ENCODE peak calls at places on chromosomes 7 and 10, in six cellular contexts. One of them, this sample, is unnamed.

GRCh38 chr7:30422922-30423321 is 55.7 kb downstream of the NOD1 start:
- DNase-seq in progenitor cell of endocrine pancreas: no peak
- DNase-seq in ovary: no peak
- DNase-seq in IMR-90: peak
- DNase-seq in left lung: no peak
- DNase-seq in WTC11: no peak
- DNase-seq in this sample: no peak

GRCh38 chr10:12353399-12354027 is 4.2 kb downstream of the CAMK1D start:
- DNase-seq in left lung: no peak
- DNase-seq in WTC11: no peak
- DNase-seq in ovary: no peak
- DNase-seq in progenitor cell of endocrine pancreas: no peak
- DNase-seq in IMR-90: no peak
- DNase-seq in this sample: no peak

GRCh38 chr7:148721390-148721789 is 22.7 kb downstream of the CUL1 start:
- DNase-seq in left lung: no peak
- DNase-seq in WTC11: no peak
- DNase-seq in progenitor cell of endocrine pancreas: no peak
- DNase-seq in ovary: no peak
- DNase-seq in IMR-90: no peak
- DNase-seq in this sample: no peak

GRCh38 chr10:33263453-33263852 is 71.0 kb downstream of the NRP1 start:
- DNase-seq in left lung: no peak
- DNase-seq in ovary: no peak
- DNase-seq in IMR-90: peak
- DNase-seq in WTC11: no peak
- DNase-seq in progenitor cell of endocrine pancreas: no peak
- DNase-seq in this sample: no peak

GRCh38 chr7:98294798-98295382 is 13.4 kb downstream of the BRI3 start:
- DNase-seq in ovary: no peak
- DNase-seq in progenitor cell of endocrine pancreas: peak
- DNase-seq in WTC11: peak
- DNase-seq in IMR-90: peak
- DNase-seq in left lung: peak
- DNase-seq in this sample: peak

GRCh38 chr10:74035324-74035723 is 37.4 kb downstream of the VCL start:
- DNase-seq in ovary: no peak
- DNase-seq in IMR-90: peak
- DNase-seq in left lung: no peak
- DNase-seq in WTC11: no peak
- DNase-seq in progenitor cell of endocrine pancreas: no peak
- DNase-seq in this sample: no peak

GRCh38 chr10:30088178-30088577 is 28.8 kb upstream of the JCAD start:
- DNase-seq in ovary: no peak
- DNase-seq in WTC11: peak
- DNase-seq in progenitor cell of endocrine pancreas: no peak
- DNase-seq in left lung: no peak
- DNase-seq in IMR-90: no peak
- DNase-seq in this sample: no peak

GRCh38 chr7:101884671-101885596 is 67.5 kb downstream of the CUX1 start:
- DNase-seq in WTC11: no peak
- DNase-seq in ovary: no peak
- DNase-seq in IMR-90: no peak
- DNase-seq in left lung: no peak
- DNase-seq in progenitor cell of endocrine pancreas: no peak
- DNase-seq in this sample: no peak

GRCh38 chr10:79184141-79184625 is 115.4 kb downstream of the ZMIZ1 start:
- DNase-seq in progenitor cell of endocrine pancreas: no peak
- DNase-seq in WTC11: no peak
- DNase-seq in left lung: peak
- DNase-seq in ovary: peak
- DNase-seq in IMR-90: peak
- DNase-seq in this sample: no peak

GRCh38 chr10:52443419-52444388 is 129.6 kb downstream of the DKK1 start:
- DNase-seq in WTC11: no peak
- DNase-seq in IMR-90: peak
- DNase-seq in left lung: no peak
- DNase-seq in progenitor cell of endocrine pancreas: no peak
- DNase-seq in ovary: no peak
- DNase-seq in this sample: no peak

GRCh38 chr10:100828744-100829102 is 83.3 kb downstream of the PAX2 start:
- DNase-seq in ovary: no peak
- DNase-seq in IMR-90: no peak
- DNase-seq in left lung: peak
- DNase-seq in progenitor cell of endocrine pancreas: no peak
- DNase-seq in WTC11: no peak
- DNase-seq in this sample: no peak

GRCh38 chr7:75734586-75735047 is 4.1 kb downstream of the HIP1 start:
- DNase-seq in IMR-90: peak
- DNase-seq in ovary: no peak
- DNase-seq in WTC11: no peak
- DNase-seq in progenitor cell of endocrine pancreas: no peak
- DNase-seq in left lung: no peak
- DNase-seq in this sample: peak

GRCh38 chr7:4745971-4746919 is 29.2 kb upstream of the AP5Z1 start:
- DNase-seq in IMR-90: peak
- DNase-seq in ovary: no peak
- DNase-seq in left lung: no peak
- DNase-seq in progenitor cell of endocrine pancreas: no peak
- DNase-seq in WTC11: no peak
- DNase-seq in this sample: no peak

GRCh38 chr10:30775779-30776591 is 146.4 kb upstream of the LYZL2 start:
- DNase-seq in WTC11: no peak
- DNase-seq in IMR-90: peak
- DNase-seq in progenitor cell of endocrine pancreas: no peak
- DNase-seq in left lung: no peak
- DNase-seq in ovary: no peak
- DNase-seq in this sample: no peak

GRCh38 chr7:4875391-4875790 is 8.1 kb downstream of the RADIL start:
- DNase-seq in WTC11: no peak
- DNase-seq in ovary: no peak
- DNase-seq in IMR-90: no peak
- DNase-seq in left lung: no peak
- DNase-seq in progenitor cell of endocrine pancreas: no peak
- DNase-seq in this sample: no peak

GRCh38 chr7:136530831-136531230 is 337.6 kb upstream of the CHRM2 start:
- DNase-seq in left lung: no peak
- DNase-seq in IMR-90: no peak
- DNase-seq in ovary: no peak
- DNase-seq in progenitor cell of endocrine pancreas: no peak
- DNase-seq in WTC11: no peak
- DNase-seq in this sample: no peak

GRCh38 chr7:27976531-27976930 is 204.1 kb downstream of the JAZF1 start:
- DNase-seq in left lung: no peak
- DNase-seq in ovary: no peak
- DNase-seq in progenitor cell of endocrine pancreas: no peak
- DNase-seq in IMR-90: no peak
- DNase-seq in WTC11: no peak
- DNase-seq in this sample: no peak

GRCh38 chr7:27973625-27974024 is 207.0 kb downstream of the JAZF1 start:
- DNase-seq in ovary: no peak
- DNase-seq in IMR-90: no peak
- DNase-seq in progenitor cell of endocrine pancreas: no peak
- DNase-seq in left lung: no peak
- DNase-seq in WTC11: no peak
- DNase-seq in this sample: no peak

GRCh38 chr7:27971171-27971570 is 209.4 kb downstream of the JAZF1 start:
- DNase-seq in left lung: no peak
- DNase-seq in ovary: no peak
- DNase-seq in IMR-90: no peak
- DNase-seq in WTC11: no peak
- DNase-seq in progenitor cell of endocrine pancreas: no peak
- DNase-seq in this sample: no peak

GRCh38 chr7:27970350-27970749 is 210.2 kb downstream of the JAZF1 start:
- DNase-seq in WTC11: no peak
- DNase-seq in progenitor cell of endocrine pancreas: no peak
- DNase-seq in IMR-90: no peak
- DNase-seq in left lung: no peak
- DNase-seq in ovary: no peak
- DNase-seq in this sample: no peak

GRCh38 chr7:27972272-27972671 is 208.3 kb downstream of the JAZF1 start:
- DNase-seq in ovary: no peak
- DNase-seq in WTC11: no peak
- DNase-seq in IMR-90: no peak
- DNase-seq in left lung: no peak
- DNase-seq in progenitor cell of endocrine pancreas: no peak
- DNase-seq in this sample: no peak
- TF ChIP-seq CTCF in ovary: no peak
- TF ChIP-seq CTCF in WTC11: no peak
- TF ChIP-seq CTCF in IMR-90: no peak
- TF ChIP-seq CTCF in left lung: no peak
- TF ChIP-seq CTCF in progenitor cell of endocrine pancreas: no peak
- TF ChIP-seq CTCF in this sample: no peak

GRCh38 chr7:2730846-2731770 is 43.1 kb downstream of the AMZ1 start:
- DNase-seq in progenitor cell of endocrine pancreas: no peak
- DNase-seq in WTC11: peak
- DNase-seq in IMR-90: no peak
- DNase-seq in ovary: peak
- DNase-seq in left lung: peak
- DNase-seq in this sample: no peak

GRCh38 chr7:2734761-2735571 is 47.0 kb downstream of the AMZ1 start:
- DNase-seq in ovary: peak
- DNase-seq in progenitor cell of endocrine pancreas: no peak
- DNase-seq in WTC11: peak
- DNase-seq in IMR-90: no peak
- DNase-seq in left lung: peak
- DNase-seq in this sample: no peak

GRCh38 chr7:2734084-2734601 is 46.1 kb downstream of the AMZ1 start:
- DNase-seq in left lung: peak
- DNase-seq in progenitor cell of endocrine pancreas: no peak
- DNase-seq in WTC11: peak
- DNase-seq in IMR-90: no peak
- DNase-seq in ovary: peak
- DNase-seq in this sample: no peak

GRCh38 chr7:2732388-2732787 is 44.4 kb downstream of the AMZ1 start:
- DNase-seq in WTC11: no peak
- DNase-seq in IMR-90: no peak
- DNase-seq in ovary: peak
- DNase-seq in progenitor cell of endocrine pancreas: no peak
- DNase-seq in left lung: no peak
- DNase-seq in this sample: no peak

GRCh38 chr7:2732959-2733584 is 45.1 kb downstream of the AMZ1 start:
- DNase-seq in left lung: peak
- DNase-seq in progenitor cell of endocrine pancreas: no peak
- DNase-seq in ovary: peak
- DNase-seq in WTC11: peak
- DNase-seq in IMR-90: peak
- DNase-seq in this sample: no peak
- TF ChIP-seq CTCF in left lung: no peak
- TF ChIP-seq CTCF in progenitor cell of endocrine pancreas: no peak
- TF ChIP-seq CTCF in ovary: no peak
- TF ChIP-seq CTCF in WTC11: no peak
- TF ChIP-seq CTCF in IMR-90: no peak
- TF ChIP-seq CTCF in this sample: no peak

GRCh38 chr7:151088856-151089699 is 2.8 kb downstream of the AGAP3 start:
- DNase-seq in ovary: peak
- DNase-seq in IMR-90: peak
- DNase-seq in progenitor cell of endocrine pancreas: no peak
- DNase-seq in left lung: peak
- DNase-seq in WTC11: peak
- DNase-seq in this sample: peak

GRCh38 chr7:151085691-151086620 is at the start of gene AGAP3:
- DNase-seq in left lung: peak
- DNase-seq in WTC11: peak
- DNase-seq in progenitor cell of endocrine pancreas: peak
- DNase-seq in IMR-90: peak
- DNase-seq in ovary: peak
- DNase-seq in this sample: peak

GRCh38 chr7:151088019-151088855 is 2.0 kb downstream of the AGAP3 start:
- DNase-seq in left lung: peak
- DNase-seq in progenitor cell of endocrine pancreas: no peak
- DNase-seq in IMR-90: no peak
- DNase-seq in ovary: peak
- DNase-seq in WTC11: no peak
- DNase-seq in this sample: no peak

GRCh38 chr7:151086802-151087246 is 549 bp downstream of the AGAP3 start:
- DNase-seq in progenitor cell of endocrine pancreas: no peak
- DNase-seq in left lung: peak
- DNase-seq in IMR-90: no peak
- DNase-seq in ovary: peak
- DNase-seq in WTC11: peak
- DNase-seq in this sample: peak

DNA sequence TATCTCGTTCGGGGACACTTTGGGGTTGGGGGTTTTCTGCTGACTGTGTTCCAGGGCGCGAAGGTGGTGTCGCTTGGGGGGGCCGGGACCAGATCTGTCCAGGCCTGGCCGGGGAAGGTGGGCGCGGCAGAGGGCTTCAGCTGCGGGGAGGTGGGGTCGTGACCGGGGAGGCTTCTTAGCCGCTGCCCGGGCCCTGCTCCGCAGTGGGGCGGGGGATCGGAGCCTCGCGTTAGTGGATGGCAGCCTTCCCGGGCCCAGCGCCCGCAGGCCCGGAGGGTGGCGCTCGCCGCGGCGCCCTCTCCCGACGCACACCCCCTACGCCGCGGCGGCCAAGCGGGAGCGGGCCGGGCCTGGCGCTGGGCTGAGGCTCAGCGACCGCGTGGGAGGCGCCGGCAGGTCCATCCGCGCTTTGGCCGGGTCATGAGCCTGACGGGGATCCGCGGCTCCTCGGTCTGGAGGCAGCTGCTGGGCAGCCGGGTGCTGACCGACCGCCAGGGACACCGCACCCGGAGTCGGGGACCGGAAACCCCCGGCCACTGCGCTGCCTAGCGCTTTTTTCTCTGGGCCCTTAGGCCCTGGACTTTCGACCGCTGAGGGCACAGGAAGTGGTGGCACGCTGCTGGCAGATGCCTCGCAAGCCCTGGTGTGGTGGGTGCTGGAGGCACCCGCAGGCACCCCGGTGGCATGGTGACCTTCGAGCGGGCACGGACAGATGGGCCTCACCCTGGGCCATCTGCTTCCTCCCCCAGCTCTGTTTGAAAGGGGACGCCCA is 1.2 kb downstream of the AGAP3 start:
- DNase-seq in ovary: peak
- DNase-seq in left lung: peak
- DNase-seq in WTC11: no peak
- DNase-seq in progenitor cell of endocrine pancreas: no peak
- DNase-seq in IMR-90: peak
- DNase-seq in this sample: peak
- TF ChIP-seq CTCF in ovary: peak
- TF ChIP-seq CTCF in left lung: peak
- TF ChIP-seq CTCF in WTC11: no peak
- TF ChIP-seq CTCF in progenitor cell of endocrine pancreas: peak
- TF ChIP-seq CTCF in IMR-90: peak
- TF ChIP-seq CTCF in this sample: no peak

GRCh38 chr7:86911703-86912102 is 147.8 kb downstream of the ELAPOR2 start:
- DNase-seq in ovary: no peak
- DNase-seq in progenitor cell of endocrine pancreas: no peak
- DNase-seq in IMR-90: no peak
- DNase-seq in left lung: no peak
- DNase-seq in WTC11: no peak
- DNase-seq in this sample: no peak
- TF ChIP-seq CTCF in ovary: no peak
- TF ChIP-seq CTCF in progenitor cell of endocrine pancreas: peak
- TF ChIP-seq CTCF in IMR-90: no peak
- TF ChIP-seq CTCF in left lung: no peak
- TF ChIP-seq CTCF in WTC11: no peak
- TF ChIP-seq CTCF in this sample: peak

GRCh38 chr7:88357295-88357694 is 50.6 kb upstream of the STEAP4 start:
- DNase-seq in progenitor cell of endocrine pancreas: no peak
- DNase-seq in left lung: no peak
- DNase-seq in IMR-90: no peak
- DNase-seq in ovary: no peak
- DNase-seq in WTC11: peak
- DNase-seq in this sample: no peak
- TF ChIP-seq CTCF in progenitor cell of endocrine pancreas: no peak
- TF ChIP-seq CTCF in left lung: peak
- TF ChIP-seq CTCF in IMR-90: no peak
- TF ChIP-seq CTCF in ovary: no peak
- TF ChIP-seq CTCF in WTC11: no peak
- TF ChIP-seq CTCF in this sample: no peak

GRCh38 chr10:69093933-69094332 is 6.0 kb downstream of the SRGN start:
- DNase-seq in WTC11: no peak
- DNase-seq in IMR-90: peak
- DNase-seq in ovary: no peak
- DNase-seq in progenitor cell of endocrine pancreas: no peak
- DNase-seq in left lung: no peak
- DNase-seq in this sample: no peak
- TF ChIP-seq CTCF in WTC11: no peak
- TF ChIP-seq CTCF in IMR-90: peak
- TF ChIP-seq CTCF in ovary: no peak
- TF ChIP-seq CTCF in progenitor cell of endocrine pancreas: no peak
- TF ChIP-seq CTCF in left lung: no peak
- TF ChIP-seq CTCF in this sample: no peak